ENCODE peak calls at places on chromosomes 11 and 22, in four cellular contexts. C is left ventricle myocardium inferior, L is HL-60, U is colonic mucosa. X is an unnamed sample.

GRCh38 chr11:83044958-83045712 is 26.6 kb downstream of the RAB30 start:
- DNase-seq in L (no peak), C (no peak), U (no peak), X (no peak)

GRCh38 chr22:27748355-27749168 is 53.0 kb downstream of the MN1 start:
- DNase-seq in U (no peak), C (no peak), L (no peak), X (no peak)

GRCh38 chr11:12126352-12127019 is 16.1 kb downstream of the MICAL2 start:
- DNase-seq in C (no peak), U (no peak), L (peak), X (no peak)

GRCh38 chr11:115505165-115505564 is 950 bp upstream of the CADM1 start:
- DNase-seq in U (no peak), C (no peak), L (no peak), X (no peak)

GRCh38 chr11:74870485-74870884 is 78.4 kb downstream of the XRRA1 start:
- DNase-seq in C (no peak), L (peak), U (no peak), X (no peak)

GRCh38 chr22:23076896-23077572 is 6.7 kb downstream of the GNAZ start:
- DNase-seq in C (no peak), L (no peak), U (no peak), X (no peak)

GRCh38 chr11:766941-767210 is 10.4 kb downstream of the GATD1 start:
- DNase-seq in U (no peak), L (no peak), C (no peak), X (no peak)

GRCh38 chr11:65593518-65594414 is 1.8 kb downstream of the KCNK7 start:
- DNase-seq in U (no peak), C (no peak), L (no peak), X (no peak)

GRCh38 chr11:43557553-43558031 is 122.9 kb upstream of the HSD17B12 start:
- DNase-seq in L (no peak), U (no peak), C (no peak), X (no peak)

GRCh38 chr11:118401880-118402590 is 629 bp downstream of the ATP5MG start:
- DNase-seq in C (no peak), U (no peak), L (no peak), X (no peak)

GRCh38 chr11:235180-235997 is 753 bp downstream of the SIRT3 start:
- DNase-seq in C (no peak), L (no peak), U (no peak), X (no peak)

GRCh38 chr11:17267576-17267975 is 9.0 kb upstream of the NUCB2 start:
- DNase-seq in U (no peak), L (peak), C (no peak), X (no peak)

GRCh38 chr11:3823303-3823702 is 14.9 kb downstream of the PGAP2 start:
- DNase-seq in C (no peak), U (no peak), L (no peak), X (no peak)

GRCh38 chr11:88508808-88509581 is 171.5 kb upstream of the CTSC start:
- DNase-seq in U (peak), L (no peak), C (peak), X (no peak)

GRCh38 chr22:47625013-47625385 is 862.5 kb downstream of the TBC1D22A start:
- DNase-seq in L (no peak), C (no peak), U (no peak), X (no peak)

GRCh38 chr11:104161751-104162450 is 2.0 kb downstream of the PDGFD start:
- DNase-seq in U (no peak), L (no peak), C (no peak), X (no peak)

GRCh38 chr22:50060441-50061140 is 2.5 kb upstream of the TTLL8 start:
- DNase-seq in C (no peak), U (no peak), L (no peak), X (no peak)
- TF ChIP-seq CTCF in C (no peak), U (no peak), L (no peak), X (no peak)

DNA sequence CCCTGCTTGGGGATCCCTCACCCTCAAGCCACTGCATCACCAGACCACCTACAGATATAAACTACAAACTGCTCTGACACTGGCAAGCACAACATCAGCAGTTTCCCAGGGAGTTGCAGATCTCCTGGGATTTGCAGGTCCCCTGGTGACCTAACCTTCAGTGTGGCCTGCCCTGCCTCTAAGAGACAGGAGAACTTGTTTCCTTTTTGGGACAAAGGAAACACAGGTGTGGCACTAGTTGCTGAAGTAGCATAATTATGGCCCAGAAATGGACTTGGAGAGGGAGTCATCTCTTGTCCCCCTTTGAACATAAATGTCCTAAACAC is 79.0 kb upstream of the SC5D start:
- DNase-seq in L (no peak), C (no peak), U (no peak), X (no peak)
- H3K27ac ChIP-seq in L (no peak), C (no peak), U (no peak), X (no peak)

GRCh38 chr22:40585205-40585778 is 51.2 kb downstream of the MRTFA start:
- DNase-seq in U (no peak), L (no peak), C (no peak), X (no peak)
- TF ChIP-seq CTCF in U (no peak), L (no peak), C (no peak), X (no peak)

DNA sequence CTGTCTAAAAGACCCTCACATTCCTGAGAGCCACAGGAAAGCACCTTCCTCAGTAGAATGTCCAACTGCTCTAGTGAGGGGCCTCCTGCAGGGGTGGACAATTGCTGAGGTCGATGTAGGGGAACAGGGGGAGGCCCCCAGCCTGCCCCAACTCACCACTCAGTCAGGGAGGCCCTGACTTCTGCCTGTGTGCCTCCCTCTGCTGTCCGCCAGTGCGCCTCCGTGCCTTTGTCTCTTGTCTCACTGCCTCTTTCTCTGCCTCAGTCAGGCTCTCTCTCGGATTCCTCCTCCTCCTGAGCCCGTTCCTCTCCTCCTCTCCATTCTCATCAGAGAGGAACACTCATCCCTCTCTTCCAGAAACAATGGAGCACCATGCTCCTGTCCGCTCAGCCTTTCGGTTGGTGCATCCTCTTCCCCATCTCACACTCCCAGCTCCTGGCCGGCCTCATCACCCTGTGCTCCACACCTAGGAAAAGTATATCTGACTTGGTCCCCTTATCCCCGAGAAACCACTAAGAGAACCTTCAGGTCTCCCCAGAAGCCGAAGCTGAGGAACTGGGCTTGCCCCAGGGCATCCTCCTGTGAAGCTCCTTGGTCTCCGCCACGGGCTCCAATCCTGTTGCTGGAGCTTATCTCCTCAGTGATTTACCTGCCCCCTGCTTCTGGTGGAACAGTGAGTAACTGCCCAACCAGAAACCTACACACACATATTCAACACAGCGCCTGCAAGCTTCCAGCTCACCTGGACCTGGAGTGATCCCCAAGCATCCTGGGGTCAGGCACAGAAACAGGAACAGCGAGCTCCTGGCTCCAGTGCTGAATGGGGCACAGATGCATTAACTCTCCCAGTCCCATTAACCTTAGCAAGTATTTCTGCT is 2.3 kb downstream of the B3GAT1 start:
- DNase-seq in U (no peak), L (no peak), C (no peak), X (no peak)
- H3K27ac ChIP-seq in U (no peak), L (no peak), C (no peak), X (no peak)